ENCODE peak calls at places on chromosomes 4 and X, in six cellular contexts. One of them, this sample, is unnamed.

GRCh38 chrX:149638860-149639259 is 7.3 kb upstream of the TMEM185A start:
- DNase-seq in adipocyte: no peak
- DNase-seq in NCI-H1092: no peak
- DNase-seq in GM12891: no peak
- DNase-seq in stimulated activated CD4-positive, alpha-beta T cell treated with anti-CD3 and anti-CD28 coated beads, Interleukin-4, amount 100 ng/mL, for 4 hours: no peak
- DNase-seq in NCI-H1694 treated with DMSO at 0.1 percent for 48 hours: no peak
- DNase-seq in this sample: no peak

GRCh38 chr4:40749717-40750460 is at the start of gene NSUN7:
- DNase-seq in GM12891: peak; percentile 40
- DNase-seq in adipocyte: peak; percentile 49
- DNase-seq in stimulated activated CD4-positive, alpha-beta T cell treated with anti-CD3 and anti-CD28 coated beads, Interleukin-4, amount 100 ng/mL, for 4 hours: no peak
- DNase-seq in NCI-H1092: peak; percentile 78
- DNase-seq in NCI-H1694 treated with DMSO at 0.1 percent for 48 hours: no peak
- DNase-seq in this sample: peak; percentile 96

GRCh38 chrX:103051260-103051789 is 12.6 kb downstream of the BEX1 start:
- DNase-seq in GM12891: no peak
- DNase-seq in adipocyte: no peak
- DNase-seq in stimulated activated CD4-positive, alpha-beta T cell treated with anti-CD3 and anti-CD28 coated beads, Interleukin-4, amount 100 ng/mL, for 4 hours: no peak
- DNase-seq in NCI-H1694 treated with DMSO at 0.1 percent for 48 hours: no peak
- DNase-seq in NCI-H1092: no peak
- DNase-seq in this sample: no peak

GRCh38 chr4:54802336-54802735 is 144.6 kb downstream of the KIT start:
- DNase-seq in NCI-H1092: no peak
- DNase-seq in GM12891: no peak
- DNase-seq in NCI-H1694 treated with DMSO at 0.1 percent for 48 hours: no peak
- DNase-seq in stimulated activated CD4-positive, alpha-beta T cell treated with anti-CD3 and anti-CD28 coated beads, Interleukin-4, amount 100 ng/mL, for 4 hours: no peak
- DNase-seq in adipocyte: peak; percentile 33
- DNase-seq in this sample: no peak

GRCh38 chrX:69158166-69159040 is 6.8 kb downstream of the PJA1 start:
- DNase-seq in GM12891: no peak
- DNase-seq in stimulated activated CD4-positive, alpha-beta T cell treated with anti-CD3 and anti-CD28 coated beads, Interleukin-4, amount 100 ng/mL, for 4 hours: peak; percentile 9
- DNase-seq in NCI-H1694 treated with DMSO at 0.1 percent for 48 hours: peak; percentile 35
- DNase-seq in adipocyte: peak; percentile 40
- DNase-seq in NCI-H1092: peak; percentile 70
- DNase-seq in this sample: peak; percentile 38

GRCh38 chr4:157803441-157804168 is 369.2 kb downstream of the GASK1B start:
- DNase-seq in NCI-H1092: no peak
- DNase-seq in NCI-H1694 treated with DMSO at 0.1 percent for 48 hours: no peak
- DNase-seq in stimulated activated CD4-positive, alpha-beta T cell treated with anti-CD3 and anti-CD28 coated beads, Interleukin-4, amount 100 ng/mL, for 4 hours: no peak
- DNase-seq in adipocyte: no peak
- DNase-seq in GM12891: no peak
- DNase-seq in this sample: no peak

GRCh38 chrX:24925430-24925829 is 90.3 kb downstream of the ARX start:
- DNase-seq in stimulated activated CD4-positive, alpha-beta T cell treated with anti-CD3 and anti-CD28 coated beads, Interleukin-4, amount 100 ng/mL, for 4 hours: no peak
- DNase-seq in adipocyte: no peak
- DNase-seq in NCI-H1092: no peak
- DNase-seq in GM12891: no peak
- DNase-seq in NCI-H1694 treated with DMSO at 0.1 percent for 48 hours: no peak
- DNase-seq in this sample: no peak

GRCh38 chr4:98932539-98932938 is 3.6 kb upstream of the EIF4E start:
- DNase-seq in stimulated activated CD4-positive, alpha-beta T cell treated with anti-CD3 and anti-CD28 coated beads, Interleukin-4, amount 100 ng/mL, for 4 hours: no peak
- DNase-seq in GM12891: no peak
- DNase-seq in adipocyte: peak; percentile 24
- DNase-seq in NCI-H1694 treated with DMSO at 0.1 percent for 48 hours: no peak
- DNase-seq in NCI-H1092: no peak
- DNase-seq in this sample: no peak

GRCh38 chrX:50081282-50081955 is 119.4 kb downstream of the AKAP4 start:
- DNase-seq in NCI-H1694 treated with DMSO at 0.1 percent for 48 hours: peak; percentile 2
- DNase-seq in stimulated activated CD4-positive, alpha-beta T cell treated with anti-CD3 and anti-CD28 coated beads, Interleukin-4, amount 100 ng/mL, for 4 hours: no peak
- DNase-seq in adipocyte: peak; percentile 30
- DNase-seq in NCI-H1092: peak; percentile 50
- DNase-seq in GM12891: no peak
- DNase-seq in this sample: peak; percentile 53

GRCh38 chrX:115939636-115940160 is 230.8 kb upstream of the AGTR2 start:
- DNase-seq in NCI-H1092: no peak
- DNase-seq in GM12891: no peak
- DNase-seq in NCI-H1694 treated with DMSO at 0.1 percent for 48 hours: no peak
- DNase-seq in adipocyte: no peak
- DNase-seq in stimulated activated CD4-positive, alpha-beta T cell treated with anti-CD3 and anti-CD28 coated beads, Interleukin-4, amount 100 ng/mL, for 4 hours: no peak
- DNase-seq in this sample: no peak

GRCh38 chr4:143338313-143338712 is 1.6 kb downstream of the GAB1 start:
- DNase-seq in NCI-H1694 treated with DMSO at 0.1 percent for 48 hours: no peak
- DNase-seq in NCI-H1092: no peak
- DNase-seq in stimulated activated CD4-positive, alpha-beta T cell treated with anti-CD3 and anti-CD28 coated beads, Interleukin-4, amount 100 ng/mL, for 4 hours: no peak
- DNase-seq in adipocyte: no peak
- DNase-seq in GM12891: no peak
- DNase-seq in this sample: no peak

GRCh38 chrX:12974217-12974796 is 603 bp upstream of the TMSB4X start:
- DNase-seq in GM12891: no peak
- DNase-seq in NCI-H1092: no peak
- DNase-seq in adipocyte: peak; percentile 80
- DNase-seq in stimulated activated CD4-positive, alpha-beta T cell treated with anti-CD3 and anti-CD28 coated beads, Interleukin-4, amount 100 ng/mL, for 4 hours: peak; percentile 45
- DNase-seq in NCI-H1694 treated with DMSO at 0.1 percent for 48 hours: no peak
- DNase-seq in this sample: no peak

GRCh38 chr4:183139058-183139740 is 40.1 kb downstream of the WWC2 start:
- DNase-seq in stimulated activated CD4-positive, alpha-beta T cell treated with anti-CD3 and anti-CD28 coated beads, Interleukin-4, amount 100 ng/mL, for 4 hours: no peak
- DNase-seq in GM12891: no peak
- DNase-seq in NCI-H1092: no peak
- DNase-seq in adipocyte: no peak
- DNase-seq in NCI-H1694 treated with DMSO at 0.1 percent for 48 hours: no peak
- DNase-seq in this sample: no peak

GRCh38 chrX:40581333-40581910 is 652 bp downstream of the ATP6AP2 start:
- DNase-seq in GM12891: no peak
- DNase-seq in NCI-H1694 treated with DMSO at 0.1 percent for 48 hours: no peak
- DNase-seq in NCI-H1092: no peak
- DNase-seq in adipocyte: peak; percentile 46
- DNase-seq in stimulated activated CD4-positive, alpha-beta T cell treated with anti-CD3 and anti-CD28 coated beads, Interleukin-4, amount 100 ng/mL, for 4 hours: no peak
- DNase-seq in this sample: no peak

GRCh38 chr4:104470770-104471169 is 23.9 kb downstream of the CXXC4 start:
- DNase-seq in NCI-H1694 treated with DMSO at 0.1 percent for 48 hours: no peak
- DNase-seq in GM12891: no peak
- DNase-seq in stimulated activated CD4-positive, alpha-beta T cell treated with anti-CD3 and anti-CD28 coated beads, Interleukin-4, amount 100 ng/mL, for 4 hours: no peak
- DNase-seq in NCI-H1092: no peak
- DNase-seq in adipocyte: no peak
- DNase-seq in this sample: peak; percentile 64

GRCh38 chrX:104310657-104311056 is 55.9 kb upstream of the ESX1 start:
- DNase-seq in adipocyte: no peak
- DNase-seq in NCI-H1092: no peak
- DNase-seq in GM12891: no peak
- DNase-seq in NCI-H1694 treated with DMSO at 0.1 percent for 48 hours: no peak
- DNase-seq in stimulated activated CD4-positive, alpha-beta T cell treated with anti-CD3 and anti-CD28 coated beads, Interleukin-4, amount 100 ng/mL, for 4 hours: no peak
- DNase-seq in this sample: no peak

GRCh38 chr4:74608151-74608949 is 163.4 kb downstream of the AREG start:
- DNase-seq in GM12891: no peak
- DNase-seq in NCI-H1092: no peak
- DNase-seq in NCI-H1694 treated with DMSO at 0.1 percent for 48 hours: no peak
- DNase-seq in stimulated activated CD4-positive, alpha-beta T cell treated with anti-CD3 and anti-CD28 coated beads, Interleukin-4, amount 100 ng/mL, for 4 hours: no peak
- DNase-seq in adipocyte: no peak
- DNase-seq in this sample: peak; percentile 51

GRCh38 chr4:170716868-170717267 is 627.1 kb upstream of the AADAT start:
- DNase-seq in NCI-H1694 treated with DMSO at 0.1 percent for 48 hours: no peak
- DNase-seq in NCI-H1092: no peak
- DNase-seq in GM12891: no peak
- DNase-seq in stimulated activated CD4-positive, alpha-beta T cell treated with anti-CD3 and anti-CD28 coated beads, Interleukin-4, amount 100 ng/mL, for 4 hours: no peak
- DNase-seq in adipocyte: no peak
- DNase-seq in this sample: no peak

GRCh38 chr4:3176625-3177229 is 72.2 kb upstream of the MSANTD1 start:
- DNase-seq in NCI-H1092: no peak
- DNase-seq in adipocyte: no peak
- DNase-seq in NCI-H1694 treated with DMSO at 0.1 percent for 48 hours: peak; percentile 89
- DNase-seq in stimulated activated CD4-positive, alpha-beta T cell treated with anti-CD3 and anti-CD28 coated beads, Interleukin-4, amount 100 ng/mL, for 4 hours: no peak
- DNase-seq in GM12891: no peak
- DNase-seq in this sample: no peak

GRCh38 chr4:60757986-60758385 is 442.1 kb upstream of the ADGRL3 start:
- DNase-seq in GM12891: no peak
- DNase-seq in NCI-H1694 treated with DMSO at 0.1 percent for 48 hours: no peak
- DNase-seq in adipocyte: peak; percentile 52
- DNase-seq in NCI-H1092: no peak
- DNase-seq in stimulated activated CD4-positive, alpha-beta T cell treated with anti-CD3 and anti-CD28 coated beads, Interleukin-4, amount 100 ng/mL, for 4 hours: no peak
- DNase-seq in this sample: no peak

This sample was measured in Caco-2.